ENCODE peak calls at places on chromosomes 11 and 22, in eight cellular contexts. B, Y, P, V, T, E, J and R are unnamed samples.

GRCh38 chr11:124536520-124536919 is 6.9 kb downstream of the OR8B12 start:
- DNase-seq in B (no peak), T (no peak), V (no peak), Y (no peak), J (no peak), P (peak), E (no peak), R (no peak)

GRCh38 chr11:44159848-44160721 is 64.6 kb downstream of the EXT2 start:
- DNase-seq in V (no peak), P (no peak), B (no peak), T (no peak), E (no peak), Y (no peak), J (no peak), R (no peak)

GRCh38 chr11:9535189-9535781 is 38.2 kb upstream of the WEE1 start:
- DNase-seq in J (no peak), P (peak), T (no peak), B (peak), V (peak), E (no peak), Y (peak), R (peak)

GRCh38 chr11:132058211-132058772 is 687.9 kb downstream of the NTM start:
- DNase-seq in J (no peak), Y (peak), T (no peak), V (no peak), E (no peak), B (no peak), P (peak), R (no peak)

GRCh38 chr11:81444306-81444705 is 1289.4 kb downstream of the FAM181B start:
- DNase-seq in B (no peak), E (no peak), T (no peak), Y (no peak), J (no peak), V (no peak), P (no peak), R (no peak)

GRCh38 chr22:31098633-31099110 is 8.7 kb downstream of the SELENOM start:
- DNase-seq in J (no peak), P (no peak), V (no peak), E (no peak), B (no peak), Y (no peak), T (no peak), R (no peak)

GRCh38 chr22:49687333-49687732 is 140.3 kb downstream of the BRD1 start:
- DNase-seq in J (no peak), Y (no peak), E (no peak), P (no peak), T (peak), V (no peak), B (no peak), R (no peak)

GRCh38 chr22:26479792-26480610 is 3.6 kb downstream of the HPS4 start:
- DNase-seq in B (no peak), E (no peak), V (no peak), T (no peak), J (no peak), Y (peak), P (no peak), R (no peak)

GRCh38 chr11:67415501-67416304 is at the start of gene CARNS1:
- DNase-seq in B (no peak), P (no peak), T (no peak), J (no peak), E (no peak), Y (no peak), V (no peak), R (no peak)

GRCh38 chr22:35315855-35316745 is 16.4 kb downstream of the TOM1 start:
- DNase-seq in Y (no peak), T (no peak), E (no peak), B (peak), J (no peak), V (no peak), P (no peak), R (peak)

GRCh38 chr22:35866646-35867045 is 149.0 kb downstream of the APOL5 start:
- DNase-seq in V (no peak), J (no peak), T (no peak), E (no peak), Y (no peak), B (no peak), P (no peak), R (no peak)

GRCh38 chr22:39382410-39382809 is 17.2 kb upstream of the TAB1 start:
- DNase-seq in V (no peak), P (no peak), E (no peak), T (no peak), J (no peak), Y (no peak), B (no peak), R (no peak)

GRCh38 chr11:12272821-12273617 is 104.4 kb upstream of the PARVA start:
- DNase-seq in Y (no peak), E (no peak), J (no peak), T (no peak), V (peak), P (peak), B (no peak), R (no peak)

GRCh38 chr11:19561011-19561410 is 151.6 kb upstream of the NAV2 start:
- DNase-seq in V (peak), Y (no peak), T (peak), B (no peak), J (no peak), P (peak), E (no peak), R (no peak)

GRCh38 chr22:22181515-22181959 is 63.0 kb upstream of the VPREB1 start:
- DNase-seq in V (no peak), T (no peak), Y (no peak), J (no peak), P (no peak), B (no peak), E (no peak), R (no peak)

GRCh38 chr11:64253481-64253880 is 2.2 kb downstream of the PLCB3 start:
- DNase-seq in Y (no peak), E (no peak), P (no peak), J (no peak), T (no peak), V (no peak), B (no peak), R (no peak)

GRCh38 chr11:112290462-112290894 is 29.8 kb upstream of the PLET1 start:
- DNase-seq in T (no peak), Y (no peak), V (no peak), B (no peak), E (no peak), P (no peak), J (no peak), R (no peak)

GRCh38 chr11:69642549-69642912 is 1.6 kb downstream of the CCND1 start:
- DNase-seq in P (no peak), Y (no peak), J (no peak), T (no peak), B (no peak), V (no peak), E (no peak), R (peak)

GRCh38 chr11:96169250-96169649 is 173.7 kb downstream of the MAML2 start:
- DNase-seq in T (no peak), J (no peak), V (no peak), P (no peak), Y (no peak), E (no peak), B (no peak), R (no peak)

GRCh38 chr11:10301656-10302293 is 3.1 kb upstream of the ADM start:
- DNase-seq in T (no peak), Y (no peak), P (peak), J (no peak), V (no peak), E (no peak), B (no peak), R (no peak)

GRCh38 chr11:67271548-67272284 is 5.4 kb downstream of the GRK2 start:
- DNase-seq in E (no peak), V (no peak), J (no peak), P (no peak), B (no peak), T (no peak), Y (peak), R (peak)

GRCh38 chr11:92932023-92932422 is 37.4 kb upstream of the MTNR1B start:
- DNase-seq in V (no peak), E (no peak), J (no peak), P (peak), T (no peak), Y (no peak), B (no peak), R (no peak)

GRCh38 chr11:67117667-67118058 is 1.4 kb upstream of the KDM2A start:
- DNase-seq in J (no peak), E (no peak), T (no peak), Y (peak), P (peak), V (no peak), B (no peak), R (no peak)

GRCh38 chr11:93020248-93021088 is 51.0 kb downstream of the MTNR1B start:
- DNase-seq in T (no peak), E (no peak), B (peak), Y (no peak), V (peak), P (peak), J (no peak), R (no peak)

GRCh38 chr22:37633693-37634504 is 5.6 kb upstream of the SH3BP1 start:
- DNase-seq in V (no peak), Y (peak), E (no peak), B (peak), J (peak), P (peak), T (peak), R (peak)

GRCh38 chr11:2307733-2308331 is 6.0 kb downstream of the TSPAN32 start:
- DNase-seq in V (no peak), J (no peak), E (no peak), B (no peak), T (no peak), Y (no peak), P (no peak), R (no peak)

GRCh38 chr22:27108425-27109114 is 451.2 kb downstream of the MIAT start:
- DNase-seq in P (no peak), Y (no peak), V (no peak), B (no peak), J (no peak), E (no peak), T (no peak), R (no peak)

GRCh38 chr11:60970369-60970774 is 1.1 kb upstream of the CD6 start:
- DNase-seq in V (no peak), Y (peak), P (peak), B (peak), T (no peak), J (peak), E (no peak), R (peak)

GRCh38 chr11:43987384-43988039 is 45.1 kb downstream of the C11orf96 start:
- DNase-seq in T (no peak), J (no peak), V (no peak), P (peak), B (no peak), E (no peak), Y (no peak), R (no peak)